ENCODE peak calls at places on chromosomes 16 and 17, in four cellular contexts. One of them, this sample, is unnamed.

GRCh38 chr17:27206447-27206846 is 87.5 kb upstream of the WSB1 start:
- DNase-seq in HFFc6: no peak
- DNase-seq in gastrocnemius medialis: no peak
- DNase-seq in K562: peak; percentile 10
- DNase-seq in this sample: no peak

GRCh38 chr17:33968350-33969044 is 286.6 kb upstream of the CCL2 start:
- DNase-seq in HFFc6: no peak
- DNase-seq in gastrocnemius medialis: no peak
- DNase-seq in K562: peak; percentile 39
- DNase-seq in this sample: peak; percentile 29

GRCh38 chr17:44960654-44961053 is 7.4 kb downstream of the C1QL1 start:
- DNase-seq in HFFc6: no peak
- DNase-seq in K562: no peak
- DNase-seq in gastrocnemius medialis: no peak
- DNase-seq in this sample: no peak

GRCh38 chr17:45311762-45312476 is 4.9 kb downstream of the MAP3K14 start:
- DNase-seq in gastrocnemius medialis: peak; percentile 92
- DNase-seq in HFFc6: peak; percentile 63
- DNase-seq in K562: no peak
- DNase-seq in this sample: peak; percentile 76

GRCh38 chr16:66539628-66540469 is 10.1 kb downstream of the TK2 start:
- DNase-seq in K562: no peak
- DNase-seq in gastrocnemius medialis: no peak
- DNase-seq in HFFc6: no peak
- DNase-seq in this sample: peak; percentile 50

GRCh38 chr16:1526608-1527555 is 6.6 kb upstream of the TMEM204 start:
- DNase-seq in gastrocnemius medialis: no peak
- DNase-seq in K562: no peak
- DNase-seq in HFFc6: no peak
- DNase-seq in this sample: no peak

GRCh38 chr16:27779719-27780161 is 229.8 kb downstream of the KATNIP start:
- DNase-seq in HFFc6: peak; percentile 23
- DNase-seq in gastrocnemius medialis: no peak
- DNase-seq in K562: peak; percentile 78
- DNase-seq in this sample: no peak

GRCh38 chr16:24838554-24839266 is 7.1 kb upstream of the SLC5A11 start:
- DNase-seq in K562: peak; percentile 80
- DNase-seq in gastrocnemius medialis: no peak
- DNase-seq in HFFc6: peak; percentile 62
- DNase-seq in this sample: no peak

GRCh38 chr17:47276868-47277267 is 23.2 kb downstream of the ITGB3 start:
- DNase-seq in K562: no peak
- DNase-seq in gastrocnemius medialis: peak; percentile 30
- DNase-seq in HFFc6: peak; percentile 86
- DNase-seq in this sample: no peak

GRCh38 chr16:54239441-54239840 is 47.1 kb downstream of the IRX3 start:
- DNase-seq in HFFc6: no peak
- DNase-seq in K562: no peak
- DNase-seq in gastrocnemius medialis: peak; percentile 24
- DNase-seq in this sample: no peak

GRCh38 chr17:3033248-3033640 is 30.2 kb downstream of the OR1D5 start:
- DNase-seq in K562: no peak
- DNase-seq in gastrocnemius medialis: no peak
- DNase-seq in HFFc6: no peak
- DNase-seq in this sample: no peak

GRCh38 chr16:21101631-21102420 is 48.8 kb downstream of the DNAH3 start:
- DNase-seq in K562: no peak
- DNase-seq in gastrocnemius medialis: no peak
- DNase-seq in HFFc6: peak; percentile 25
- DNase-seq in this sample: peak; percentile 16

GRCh38 chr17:44978807-44979206 is 10.7 kb upstream of the C1QL1 start:
- DNase-seq in K562: no peak
- DNase-seq in HFFc6: no peak
- DNase-seq in gastrocnemius medialis: no peak
- DNase-seq in this sample: no peak

GRCh38 chr17:69325518-69326301 is 1.2 kb downstream of the ABCA5 start:
- DNase-seq in gastrocnemius medialis: no peak
- DNase-seq in HFFc6: no peak
- DNase-seq in K562: no peak
- DNase-seq in this sample: no peak

GRCh38 chr16:11841026-11841425 is 10.3 kb downstream of the RSL1D1 start:
- DNase-seq in K562: no peak
- DNase-seq in gastrocnemius medialis: no peak
- DNase-seq in HFFc6: no peak
- DNase-seq in this sample: no peak

GRCh38 chr17:7830616-7831015 is 3.4 kb upstream of the KDM6B start:
- DNase-seq in gastrocnemius medialis: no peak
- DNase-seq in K562: no peak
- DNase-seq in HFFc6: no peak
- DNase-seq in this sample: no peak

GRCh38 chr17:46821482-46822387 is 3.2 kb upstream of the WNT3 start:
- DNase-seq in HFFc6: no peak
- DNase-seq in gastrocnemius medialis: no peak
- DNase-seq in K562: no peak
- DNase-seq in this sample: no peak

GRCh38 chr17:41792835-41793748 is 6.6 kb upstream of the JUP start:
- DNase-seq in gastrocnemius medialis: no peak
- DNase-seq in K562: peak; percentile 81
- DNase-seq in HFFc6: no peak
- DNase-seq in this sample: no peak

GRCh38 chr17:47643116-47643515 is 6.6 kb upstream of the KPNB1 start:
- DNase-seq in K562: no peak
- DNase-seq in HFFc6: no peak
- DNase-seq in gastrocnemius medialis: no peak
- DNase-seq in this sample: no peak

GRCh38 chr16:22348296-22348695 is 26.1 kb downstream of the CDR2 start:
- DNase-seq in K562: no peak
- DNase-seq in HFFc6: peak; percentile 72
- DNase-seq in gastrocnemius medialis: no peak
- DNase-seq in this sample: no peak

DNA sequence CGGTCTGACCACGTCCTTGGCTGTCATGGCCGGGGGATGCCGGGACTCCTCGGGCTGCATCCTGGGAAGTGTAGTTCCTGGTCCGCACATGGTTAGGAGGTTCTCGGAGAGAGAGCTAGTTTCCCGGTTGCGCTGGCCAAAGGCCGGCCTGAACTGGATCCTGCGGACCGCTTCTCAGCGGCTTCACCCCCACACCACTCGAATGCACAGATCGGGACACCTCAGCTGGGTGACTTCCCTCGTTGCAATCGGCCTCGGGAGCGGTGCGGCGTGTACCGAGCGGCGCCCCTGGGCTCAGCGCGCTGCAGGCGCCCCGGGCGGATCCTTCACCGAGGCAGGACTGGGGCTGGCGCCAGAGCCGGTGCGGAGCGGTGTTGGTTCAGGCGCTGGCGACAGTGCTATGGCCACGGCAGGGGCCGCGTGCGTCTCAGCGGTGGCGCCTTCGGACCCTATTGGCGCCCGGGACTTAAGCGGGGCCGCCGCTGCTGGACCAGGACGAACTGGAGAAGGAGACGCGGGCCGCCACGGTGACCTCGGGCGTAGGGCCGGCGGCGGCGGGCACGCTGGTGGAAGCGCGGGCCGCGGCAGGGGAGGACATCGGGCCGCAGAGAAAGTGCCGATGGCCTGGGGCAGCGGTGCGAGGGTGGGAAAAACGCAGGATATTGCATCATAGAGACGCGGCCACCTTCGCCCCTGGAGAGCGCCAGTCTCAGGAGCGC is 11.5 kb downstream of the ZNF629 start:
- DNase-seq in HFFc6: peak; percentile 83
- DNase-seq in K562: peak; percentile 88
- DNase-seq in gastrocnemius medialis: peak; percentile 76
- DNase-seq in this sample: peak; percentile 87
- TF ChIP-seq CTCF in HFFc6: no peak
- TF ChIP-seq CTCF in K562: no peak
- TF ChIP-seq CTCF in gastrocnemius medialis: no peak
- TF ChIP-seq CTCF in this sample: no peak

GRCh38 chr17:28598389-28598788 is 436 bp downstream of the SPAG5 start:
- DNase-seq in HFFc6: no peak
- DNase-seq in K562: no peak
- DNase-seq in gastrocnemius medialis: no peak
- DNase-seq in this sample: no peak
- TF ChIP-seq CTCF in HFFc6: no peak
- TF ChIP-seq CTCF in K562: no peak
- TF ChIP-seq CTCF in gastrocnemius medialis: no peak
- TF ChIP-seq CTCF in this sample: no peak

GRCh38 chr17:61470530-61471136 is 18.4 kb downstream of the TBX4 start:
- DNase-seq in gastrocnemius medialis: no peak
- DNase-seq in K562: no peak
- DNase-seq in HFFc6: no peak
- DNase-seq in this sample: no peak
- TF ChIP-seq CTCF in gastrocnemius medialis: no peak
- TF ChIP-seq CTCF in K562: no peak
- TF ChIP-seq CTCF in HFFc6: peak; percentile 32
- TF ChIP-seq CTCF in this sample: no peak

GRCh38 chr17:40091691-40092397 is 8.5 kb downstream of the NR1D1 start:
- DNase-seq in K562: no peak
- DNase-seq in HFFc6: no peak
- DNase-seq in gastrocnemius medialis: no peak
- DNase-seq in this sample: no peak
- TF ChIP-seq CTCF in K562: no peak
- TF ChIP-seq CTCF in HFFc6: no peak
- TF ChIP-seq CTCF in gastrocnemius medialis: no peak
- TF ChIP-seq CTCF in this sample: no peak

GRCh38 chr17:43409131-43409530 is 10.3 kb downstream of the ARL4D start:
- DNase-seq in K562: no peak
- DNase-seq in HFFc6: no peak
- DNase-seq in gastrocnemius medialis: no peak
- DNase-seq in this sample: no peak

GRCh38 chr17:43406676-43407645 is 8.2 kb downstream of the ARL4D start:
- DNase-seq in HFFc6: peak; percentile 69
- DNase-seq in gastrocnemius medialis: no peak
- DNase-seq in K562: no peak
- DNase-seq in this sample: no peak

GRCh38 chr17:43410557-43411368 is 12.0 kb downstream of the ARL4D start:
- DNase-seq in gastrocnemius medialis: no peak
- DNase-seq in K562: no peak
- DNase-seq in HFFc6: no peak
- DNase-seq in this sample: no peak

GRCh38 chr17:43411369-43411677 is 12.5 kb downstream of the ARL4D start:
- DNase-seq in gastrocnemius medialis: no peak
- DNase-seq in HFFc6: no peak
- DNase-seq in K562: no peak
- DNase-seq in this sample: no peak

GRCh38 chr17:43411820-43412529 is 13.2 kb downstream of the ARL4D start:
- DNase-seq in gastrocnemius medialis: no peak
- DNase-seq in HFFc6: no peak
- DNase-seq in K562: no peak
- DNase-seq in this sample: no peak
- TF ChIP-seq CTCF in gastrocnemius medialis: no peak
- TF ChIP-seq CTCF in HFFc6: no peak
- TF ChIP-seq CTCF in K562: no peak
- TF ChIP-seq CTCF in this sample: no peak

DNA sequence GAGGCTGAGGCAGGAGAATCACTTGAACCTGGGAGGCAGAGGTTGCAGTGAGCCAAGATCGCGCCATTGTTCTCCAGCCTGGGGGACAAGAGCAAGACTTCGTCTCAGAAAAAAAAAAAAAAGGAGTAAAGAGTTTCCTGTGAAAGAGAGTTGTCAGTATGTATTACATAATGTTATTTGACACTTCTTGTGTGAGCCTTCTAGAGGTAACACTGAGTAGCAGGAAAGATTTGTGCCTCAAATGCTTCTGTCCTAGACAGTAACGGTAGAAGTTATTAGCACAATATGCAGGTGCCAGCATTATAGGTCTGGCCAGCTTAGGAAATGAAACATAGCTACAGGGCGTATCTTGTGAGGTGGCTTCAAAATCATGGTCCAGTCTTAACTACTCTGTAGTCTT is 6.2 kb downstream of the RPS6KB1 start:
- DNase-seq in HFFc6: peak; percentile 48
- DNase-seq in K562: no peak
- DNase-seq in gastrocnemius medialis: no peak
- DNase-seq in this sample: no peak
- TF ChIP-seq CTCF in HFFc6: peak; percentile 54
- TF ChIP-seq CTCF in K562: peak; percentile 51
- TF ChIP-seq CTCF in gastrocnemius medialis: peak; percentile 55
- TF ChIP-seq CTCF in this sample: no peak

GRCh38 chr16:52528393-52529080 is 18.4 kb downstream of the TOX3 start:
- DNase-seq in gastrocnemius medialis: no peak
- DNase-seq in HFFc6: no peak
- DNase-seq in K562: no peak
- DNase-seq in this sample: no peak
- TF ChIP-seq CTCF in gastrocnemius medialis: no peak
- TF ChIP-seq CTCF in HFFc6: no peak
- TF ChIP-seq CTCF in K562: no peak
- TF ChIP-seq CTCF in this sample: no peak

GRCh38 chr17:10697092-10698081 is at the start of the genes ADPRM and SCO1:
- DNase-seq in gastrocnemius medialis: peak; percentile 93
- DNase-seq in HFFc6: peak; percentile 92
- DNase-seq in K562: peak; percentile 75
- DNase-seq in this sample: peak; percentile 95
- TF ChIP-seq CTCF in gastrocnemius medialis: peak; percentile 43
- TF ChIP-seq CTCF in HFFc6: peak; percentile 76
- TF ChIP-seq CTCF in K562: peak; percentile 35
- TF ChIP-seq CTCF in this sample: peak; percentile 8

DNA sequence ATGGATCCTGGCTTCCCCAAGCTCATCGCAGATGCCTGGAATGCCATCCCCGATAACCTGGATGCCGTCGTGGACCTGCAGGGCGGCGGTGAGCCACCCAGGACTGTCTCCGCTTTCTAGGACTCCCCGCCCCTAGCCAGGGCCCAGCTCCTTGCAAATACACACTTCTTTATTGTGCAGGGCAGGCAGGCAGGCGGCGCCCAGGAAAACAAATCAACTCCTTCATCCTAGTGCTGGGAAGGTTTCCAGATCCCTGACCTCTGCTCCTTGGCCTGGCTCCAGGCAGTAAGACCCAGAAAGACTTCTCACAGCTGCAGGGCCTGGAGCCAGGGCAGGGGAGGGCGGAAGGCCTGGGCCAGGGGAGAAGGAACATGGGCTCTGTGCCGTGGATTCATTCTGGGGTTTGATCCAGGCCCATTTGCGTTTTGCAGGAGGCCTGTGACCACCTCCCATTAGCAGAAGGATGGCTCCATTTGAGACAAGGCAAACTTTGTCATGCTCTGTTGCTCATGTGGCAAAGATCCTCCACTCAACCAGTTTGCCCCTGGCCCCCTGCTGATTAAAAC is 6.0 kb upstream of the LPCAT2 start:
- DNase-seq in K562: no peak
- DNase-seq in HFFc6: no peak
- DNase-seq in gastrocnemius medialis: peak; percentile 57
- DNase-seq in this sample: no peak
- TF ChIP-seq CTCF in K562: no peak
- TF ChIP-seq CTCF in HFFc6: peak; percentile 8
- TF ChIP-seq CTCF in gastrocnemius medialis: no peak
- TF ChIP-seq CTCF in this sample: no peak

DNA sequence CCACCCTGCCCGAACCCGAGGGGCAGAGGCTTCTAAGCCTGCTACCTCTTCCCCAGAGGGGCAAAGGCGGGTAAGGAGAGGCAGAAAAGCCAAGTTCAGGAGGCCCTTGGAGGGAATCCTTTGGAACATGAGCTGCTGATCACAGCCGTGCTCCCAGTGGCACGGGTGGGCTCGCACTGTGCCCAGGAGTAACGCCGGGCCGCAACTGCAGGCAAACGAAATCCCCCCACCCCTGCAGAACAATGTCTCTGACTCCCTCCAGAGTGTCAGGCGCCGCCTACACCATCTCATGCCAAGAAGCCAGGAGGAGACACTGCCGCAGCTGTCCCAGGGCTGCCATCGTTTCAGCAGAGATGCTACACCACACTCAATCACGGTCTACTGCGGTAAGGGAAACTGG is 8.9 kb downstream of the P4HB start:
- DNase-seq in HFFc6: no peak
- DNase-seq in K562: no peak
- DNase-seq in gastrocnemius medialis: no peak
- DNase-seq in this sample: no peak
- TF ChIP-seq CTCF in HFFc6: no peak
- TF ChIP-seq CTCF in K562: no peak
- TF ChIP-seq CTCF in gastrocnemius medialis: no peak
- TF ChIP-seq CTCF in this sample: no peak